ENCODE peak calls at places on chromosomes 3 and 15, in four cellular contexts. One of them, this sample, is unnamed. For H3K4me1, the result is how much of the 10 kb centered on the place peaks cover.

GRCh38 chr3:42846682-42847522 is 28.8 kb downstream of the CYP8B1 start:
- DNase-seq in H9: no peak
- DNase-seq in Panc1: no peak
- DNase-seq in mammary epithelial cell: no peak
- DNase-seq in this sample: no peak

GRCh38 chr3:16496008-16496407 is 17.5 kb downstream of the RFTN1 start:
- DNase-seq in mammary epithelial cell: no peak
- DNase-seq in H9: no peak
- DNase-seq in Panc1: no peak
- DNase-seq in this sample: no peak

GRCh38 chr3:56304069-56304468 is 164.2 kb downstream of the ERC2 start:
- DNase-seq in Panc1: no peak
- DNase-seq in H9: no peak
- DNase-seq in mammary epithelial cell: no peak
- DNase-seq in this sample: no peak

GRCh38 chr15:92883643-92884458 is 16.3 kb upstream of the CHD2 start:
- DNase-seq in mammary epithelial cell: peak
- DNase-seq in H9: no peak
- DNase-seq in Panc1: peak
- DNase-seq in this sample: no peak

GRCh38 chr15:50876989-50877360 is 31.5 kb upstream of the AP4E1 start:
- DNase-seq in H9: peak
- DNase-seq in Panc1: peak
- DNase-seq in mammary epithelial cell: peak
- DNase-seq in this sample: peak

GRCh38 chr3:135034291-135034768 is 239.3 kb downstream of the EPHB1 start:
- DNase-seq in H9: no peak
- DNase-seq in Panc1: no peak
- DNase-seq in mammary epithelial cell: no peak
- DNase-seq in this sample: no peak

GRCh38 chr3:86969500-86970189 is 21.3 kb downstream of the VGLL3 start:
- DNase-seq in mammary epithelial cell: peak
- DNase-seq in H9: peak
- DNase-seq in Panc1: no peak
- DNase-seq in this sample: no peak

GRCh38 chr3:21954709-21955108 is 203.7 kb upstream of the ZNF385D start:
- DNase-seq in Panc1: no peak
- DNase-seq in mammary epithelial cell: no peak
- DNase-seq in H9: no peak
- DNase-seq in this sample: peak

GRCh38 chr3:46997453-46998091 is 18.1 kb downstream of the NBEAL2 start:
- DNase-seq in Panc1: no peak
- DNase-seq in mammary epithelial cell: no peak
- DNase-seq in H9: no peak
- DNase-seq in this sample: no peak

GRCh38 chr15:29040367-29040745 is 154.6 kb downstream of the APBA2 start:
- DNase-seq in mammary epithelial cell: no peak
- DNase-seq in H9: no peak
- DNase-seq in Panc1: no peak
- DNase-seq in this sample: no peak

GRCh38 chr3:143081844-143082778 is 37.5 kb upstream of the CHST2 start:
- DNase-seq in mammary epithelial cell: no peak
- DNase-seq in H9: no peak
- DNase-seq in Panc1: no peak
- DNase-seq in this sample: no peak

GRCh38 chr15:90558182-90558581 is 28.5 kb downstream of the CRTC3 start:
- DNase-seq in mammary epithelial cell: no peak
- DNase-seq in Panc1: no peak
- DNase-seq in H9: no peak
- DNase-seq in this sample: no peak

GRCh38 chr3:195093731-195094130 is 177.2 kb downstream of the XXYLT1 start:
- DNase-seq in mammary epithelial cell: no peak
- DNase-seq in H9: no peak
- DNase-seq in Panc1: no peak
- DNase-seq in this sample: no peak

GRCh38 chr15:99403597-99403996 is 152.3 kb downstream of the LRRC28 start:
- DNase-seq in H9: no peak
- DNase-seq in mammary epithelial cell: no peak
- DNase-seq in Panc1: no peak
- DNase-seq in this sample: no peak

GRCh38 chr15:72790302-72790955 is 6.9 kb upstream of the ADPGK start:
- DNase-seq in Panc1: no peak
- DNase-seq in mammary epithelial cell: peak
- DNase-seq in H9: no peak
- DNase-seq in this sample: no peak

GRCh38 chr3:44039006-44039405 is 202.7 kb upstream of the TOPAZ1 start:
- DNase-seq in H9: no peak
- DNase-seq in Panc1: no peak
- DNase-seq in mammary epithelial cell: peak
- DNase-seq in this sample: no peak

GRCh38 chr3:196003611-196004010 is 78.3 kb downstream of the TFRC start:
- DNase-seq in H9: peak
- DNase-seq in mammary epithelial cell: no peak
- DNase-seq in Panc1: no peak
- DNase-seq in this sample: no peak

GRCh38 chr3:94115482-94115881 is 52.6 kb downstream of the NSUN3 start:
- DNase-seq in H9: no peak
- DNase-seq in Panc1: peak
- DNase-seq in mammary epithelial cell: peak
- DNase-seq in this sample: peak

GRCh38 chr3:31412832-31413231 is 119.9 kb upstream of the STT3B start:
- DNase-seq in mammary epithelial cell: peak
- DNase-seq in Panc1: peak
- DNase-seq in H9: no peak
- DNase-seq in this sample: peak

GRCh38 chr3:128416578-128417150 is 50.0 kb downstream of the DNAJB8 start:
- DNase-seq in mammary epithelial cell: peak
- DNase-seq in Panc1: peak
- DNase-seq in H9: no peak
- DNase-seq in this sample: peak

GRCh38 chr15:50979041-50979440 is 70.6 kb downstream of the AP4E1 start:
- DNase-seq in H9: no peak
- DNase-seq in mammary epithelial cell: no peak
- DNase-seq in Panc1: no peak
- DNase-seq in this sample: no peak

GRCh38 chr15:68802373-68802772 is 18.3 kb downstream of the ANP32A start:
- DNase-seq in Panc1: no peak
- DNase-seq in H9: no peak
- DNase-seq in mammary epithelial cell: no peak
- DNase-seq in this sample: no peak

GRCh38 chr3:145952541-145952940 is 208.4 kb downstream of the PLOD2 start:
- DNase-seq in Panc1: no peak
- DNase-seq in H9: no peak
- DNase-seq in mammary epithelial cell: peak
- DNase-seq in this sample: peak

GRCh38 chr3:46075816-46076215 is 48.5 kb upstream of the XCR1 start:
- DNase-seq in mammary epithelial cell: no peak
- DNase-seq in H9: no peak
- DNase-seq in Panc1: no peak
- DNase-seq in this sample: no peak

GRCh38 chr3:13822042-13822441 is 57.8 kb downstream of the WNT7A start:
- DNase-seq in H9: no peak
- DNase-seq in mammary epithelial cell: peak
- DNase-seq in Panc1: no peak
- DNase-seq in this sample: peak

GRCh38 chr3:4827767-4828166 is 151.5 kb upstream of the BHLHE40 start:
- DNase-seq in Panc1: no peak
- DNase-seq in mammary epithelial cell: no peak
- DNase-seq in H9: no peak
- DNase-seq in this sample: no peak

GRCh38 chr3:44896449-44896848 is 22.0 kb downstream of the TGM4 start:
- DNase-seq in Panc1: no peak
- DNase-seq in H9: no peak
- DNase-seq in mammary epithelial cell: no peak
- DNase-seq in this sample: no peak

GRCh38 chr15:70703066-70703465 is 60.3 kb downstream of the UACA start:
- DNase-seq in mammary epithelial cell: no peak
- DNase-seq in H9: no peak
- DNase-seq in Panc1: no peak
- DNase-seq in this sample: no peak

GRCh38 chr3:46089237-46090011 is 62.1 kb upstream of the XCR1 start:
- DNase-seq in H9: no peak
- DNase-seq in Panc1: no peak
- DNase-seq in mammary epithelial cell: peak
- DNase-seq in this sample: no peak

GRCh38 chr3:150410311-150411105 is 2.4 kb downstream of the TSC22D2 start:
- DNase-seq in mammary epithelial cell: peak
- DNase-seq in H9: peak
- DNase-seq in Panc1: no peak
- DNase-seq in this sample: no peak

GRCh38 chr15:74212494-74212893 is 9.9 kb upstream of the STRA6 start:
- DNase-seq in mammary epithelial cell: no peak
- DNase-seq in H9: no peak
- DNase-seq in Panc1: no peak
- DNase-seq in this sample: no peak

GRCh38 chr3:98645039-98645438 is 51.6 kb upstream of the CPOX start:
- DNase-seq in H9: peak
- DNase-seq in mammary epithelial cell: peak
- DNase-seq in Panc1: no peak
- DNase-seq in this sample: no peak

GRCh38 chr3:74599564-74599963 is 14.9 kb downstream of the CNTN3 start:
- DNase-seq in Panc1: no peak
- DNase-seq in H9: no peak
- DNase-seq in mammary epithelial cell: peak
- DNase-seq in this sample: peak

GRCh38 chr3:87350367-87351199 is 74.2 kb upstream of the POU1F1 start:
- DNase-seq in H9: no peak
- DNase-seq in Panc1: peak
- DNase-seq in mammary epithelial cell: peak
- DNase-seq in this sample: no peak

GRCh38 chr3:120497813-120498212 is 47.0 kb upstream of the FSTL1 start:
- DNase-seq in Panc1: no peak
- DNase-seq in H9: no peak
- DNase-seq in mammary epithelial cell: no peak
- DNase-seq in this sample: no peak

DNA sequence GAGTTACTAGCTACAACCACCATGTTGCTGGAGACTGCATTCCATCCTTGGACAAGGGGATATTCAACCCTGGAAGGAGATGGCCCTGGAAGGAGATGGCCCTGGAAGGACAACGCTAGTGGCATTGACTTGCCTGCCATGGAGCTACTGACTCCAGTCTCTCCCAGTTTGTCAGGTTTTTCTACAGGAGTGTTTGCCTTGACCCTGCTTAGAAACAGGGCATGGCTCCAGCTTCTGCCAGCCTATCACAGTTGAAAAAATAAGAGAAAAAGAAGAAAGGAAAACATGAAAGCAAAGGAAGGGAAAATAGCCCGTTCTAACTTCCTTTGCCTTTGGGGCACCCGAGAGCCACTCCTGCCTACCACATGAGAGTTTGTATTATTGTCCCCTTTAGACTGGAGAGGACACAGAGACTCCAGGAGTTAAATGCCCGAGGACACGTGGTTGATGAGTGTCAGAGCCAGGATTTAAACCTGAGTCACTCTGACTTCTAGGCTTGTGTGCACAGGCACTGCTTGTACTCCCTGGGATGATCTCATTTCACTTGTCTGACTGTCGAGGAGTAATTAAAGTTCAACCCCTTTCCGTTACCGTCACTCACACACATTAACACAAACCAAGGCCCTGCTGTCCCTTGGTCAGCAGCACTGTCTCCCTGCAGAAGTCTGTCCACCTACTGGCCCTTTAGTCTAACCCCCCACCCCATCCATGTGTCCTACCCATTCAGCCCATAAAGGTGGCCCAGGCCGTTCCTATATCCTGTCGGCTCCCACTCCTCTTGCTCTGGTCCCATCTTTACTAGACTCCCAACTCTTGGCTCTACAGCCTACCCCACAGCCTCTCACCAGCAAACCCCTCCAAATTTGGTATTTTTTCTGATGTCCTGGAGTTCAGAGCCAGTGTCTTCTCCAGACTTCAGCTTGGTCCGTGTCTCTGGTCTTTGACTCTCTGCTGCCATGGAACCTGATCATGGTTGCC is 46.1 kb downstream of the C2CD4A start:
- DNase-seq in mammary epithelial cell: peak
- DNase-seq in H9: no peak
- DNase-seq in Panc1: no peak
- DNase-seq in this sample: peak
- H3K4me1 ChIP-seq in mammary epithelial cell: under half
- H3K4me1 ChIP-seq in H9: under half
- H3K4me1 ChIP-seq in Panc1: under half
- H3K4me1 ChIP-seq in this sample: under half

GRCh38 chr15:57506422-57506821 is 85.3 kb upstream of the MYZAP start:
- DNase-seq in Panc1: no peak
- DNase-seq in mammary epithelial cell: no peak
- DNase-seq in H9: peak
- DNase-seq in this sample: no peak

GRCh38 chr15:57505056-57505713 is 86.5 kb upstream of the MYZAP start:
- DNase-seq in Panc1: no peak
- DNase-seq in mammary epithelial cell: no peak
- DNase-seq in H9: no peak
- DNase-seq in this sample: peak

GRCh38 chr15:57504599-57504940 is 87.1 kb upstream of the MYZAP start:
- DNase-seq in H9: no peak
- DNase-seq in Panc1: no peak
- DNase-seq in mammary epithelial cell: no peak
- DNase-seq in this sample: no peak

GRCh38 chr15:57507111-57507510 is 84.6 kb upstream of the MYZAP start:
- DNase-seq in mammary epithelial cell: no peak
- DNase-seq in H9: no peak
- DNase-seq in Panc1: no peak
- DNase-seq in this sample: no peak

GRCh38 chr15:57505949-57506391 is 85.7 kb upstream of the MYZAP start:
- DNase-seq in H9: no peak
- DNase-seq in Panc1: no peak
- DNase-seq in mammary epithelial cell: peak
- DNase-seq in this sample: peak
- H3K4me1 ChIP-seq in H9: under half
- H3K4me1 ChIP-seq in Panc1: under half
- H3K4me1 ChIP-seq in mammary epithelial cell: under half
- H3K4me1 ChIP-seq in this sample: under half

GRCh38 chr3:15319127-15319526 is 13.3 kb downstream of the SH3BP5 start:
- DNase-seq in Panc1: no peak
- DNase-seq in mammary epithelial cell: no peak
- DNase-seq in H9: no peak
- DNase-seq in this sample: no peak
- H3K4me1 ChIP-seq in Panc1: under half
- H3K4me1 ChIP-seq in mammary epithelial cell: under half
- H3K4me1 ChIP-seq in H9: under half
- H3K4me1 ChIP-seq in this sample: under half

GRCh38 chr3:167116120-167116922 is 263.8 kb downstream of the ZBBX start:
- DNase-seq in H9: peak
- DNase-seq in mammary epithelial cell: no peak
- DNase-seq in Panc1: no peak
- DNase-seq in this sample: no peak

GRCh38 chr3:167110906-167111305 is 269.2 kb downstream of the ZBBX start:
- DNase-seq in mammary epithelial cell: peak
- DNase-seq in Panc1: no peak
- DNase-seq in H9: peak
- DNase-seq in this sample: peak

GRCh38 chr3:167114619-167115018 is 265.5 kb downstream of the ZBBX start:
- DNase-seq in Panc1: no peak
- DNase-seq in H9: peak
- DNase-seq in mammary epithelial cell: no peak
- DNase-seq in this sample: no peak

GRCh38 chr3:167113466-167113865 is 266.6 kb downstream of the ZBBX start:
- DNase-seq in H9: no peak
- DNase-seq in mammary epithelial cell: no peak
- DNase-seq in Panc1: no peak
- DNase-seq in this sample: no peak

GRCh38 chr3:167115331-167115934 is 264.7 kb downstream of the ZBBX start:
- DNase-seq in H9: no peak
- DNase-seq in Panc1: no peak
- DNase-seq in mammary epithelial cell: no peak
- DNase-seq in this sample: no peak
- H3K4me1 ChIP-seq in H9: under half
- H3K4me1 ChIP-seq in Panc1: under half
- H3K4me1 ChIP-seq in mammary epithelial cell: under half
- H3K4me1 ChIP-seq in this sample: under half

This sample was measured in foreskin keratinocyte.